ENCODE peak calls at places on chromosomes 2 and 18, in seven cellular contexts. K is IMR-90, F is mesenchymal stem cell, I is H9, B is mesendoderm, P is trophoblast cell, L is H1. Q is an unnamed sample.

GRCh38 chr2:24456610-24457556 is 34.2 kb upstream of the NCOA1 start:
- DNase-seq in K (peak), L (no peak), I (no peak), F (peak), P (peak), B (peak), Q (no peak)

GRCh38 chr2:142175917-142176316 is 45.1 kb upstream of the LRP1B start:
- DNase-seq in F (no peak), P (no peak), B (no peak), L (no peak), K (no peak), I (no peak), Q (no peak)

GRCh38 chr2:86238354-86238753 is 39.1 kb downstream of the MRPL35 start:
- DNase-seq in L (no peak), F (no peak), I (no peak), B (no peak), K (no peak), P (no peak), Q (no peak)

GRCh38 chr2:60957643-60958042 is 59.9 kb upstream of the PEX13 start:
- DNase-seq in F (no peak), I (no peak), P (no peak), L (no peak), B (no peak), K (no peak), Q (no peak)

GRCh38 chr2:138294451-138294850 is 207.1 kb upstream of the SPOPL start:
- DNase-seq in F (no peak), K (no peak), I (no peak), L (no peak), B (no peak), P (no peak), Q (no peak)

GRCh38 chr2:135190799-135191198 is 138.7 kb downstream of the RAB3GAP1 start:
- DNase-seq in F (no peak), L (no peak), I (no peak), K (no peak), P (no peak), B (no peak), Q (no peak)

GRCh38 chr2:160332318-160332717 is 132.2 kb upstream of the ITGB6 start:
- DNase-seq in I (no peak), L (no peak), K (peak), F (peak), B (peak), P (no peak), Q (no peak)

GRCh38 chr18:3935316-3935715 is 485.3 kb downstream of the TGIF1 start:
- DNase-seq in K (peak), B (peak), I (no peak), L (no peak), P (no peak), F (no peak), Q (no peak)

GRCh38 chr2:190679813-190680591 is 31.1 kb downstream of the NAB1 start:
- DNase-seq in L (peak), F (peak), P (peak), I (peak), B (peak), K (peak), Q (no peak)

GRCh38 chr2:149401007-149401406 is 70.6 kb downstream of the LYPD6 start:
- DNase-seq in F (peak), B (peak), K (peak), P (no peak), L (no peak), I (no peak), Q (no peak)

GRCh38 chr2:69291004-69291650 is 95.9 kb downstream of the GFPT1 start:
- DNase-seq in B (no peak), K (peak), P (no peak), F (no peak), I (no peak), L (no peak), Q (no peak)

GRCh38 chr2:33058716-33059451 is 112.1 kb downstream of the LTBP1 start:
- DNase-seq in F (no peak), P (no peak), L (no peak), K (no peak), I (no peak), B (no peak), Q (no peak)

GRCh38 chr2:235234711-235235110 is 259.1 kb upstream of the AGAP1 start:
- DNase-seq in K (peak), F (peak), I (no peak), P (no peak), L (no peak), B (no peak), Q (no peak)

GRCh38 chr2:63081404-63081803 is 30.8 kb downstream of the OTX1 start:
- DNase-seq in I (no peak), K (no peak), F (no peak), B (no peak), P (no peak), L (no peak), Q (no peak)

GRCh38 chr2:77458216-77458615 is 64.0 kb downstream of the LRRTM4 start:
- DNase-seq in K (no peak), I (no peak), L (no peak), F (no peak), P (no peak), B (no peak), Q (no peak)

GRCh38 chr2:143682643-143683042 is 553.4 kb downstream of the ARHGAP15 start:
- DNase-seq in L (no peak), K (no peak), F (no peak), I (no peak), P (no peak), B (peak), Q (no peak)

GRCh38 chr2:174038472-174038871 is 73.3 kb upstream of the SP3 start:
- DNase-seq in F (no peak), P (no peak), L (no peak), I (no peak), B (no peak), K (no peak), Q (no peak)

GRCh38 chr2:181183878-181184553 is 203.6 kb downstream of the UBE2E3 start:
- DNase-seq in P (no peak), F (peak), L (no peak), B (no peak), K (no peak), I (no peak), Q (no peak)

GRCh38 chr18:9704233-9705118 is 3.6 kb upstream of the RAB31 start:
- DNase-seq in B (peak), L (no peak), K (peak), P (no peak), F (no peak), I (no peak), Q (no peak)

GRCh38 chr2:28480403-28481049 is 15.3 kb upstream of the PLB1 start:
- DNase-seq in K (no peak), F (no peak), L (no peak), B (no peak), I (no peak), P (no peak), Q (no peak)

GRCh38 chr2:201696151-201696659 is 2.2 kb downstream of the MPP4 start:
- DNase-seq in F (peak), I (no peak), L (no peak), B (no peak), K (peak), P (no peak), Q (no peak)

GRCh38 chr2:178008636-178009289 is 63.8 kb downstream of the PDE11A start:
- DNase-seq in F (no peak), K (peak), L (no peak), B (no peak), I (no peak), P (no peak), Q (no peak)

GRCh38 chr2:230721712-230722111 is 9.1 kb downstream of the CAB39 start:
- DNase-seq in I (no peak), P (no peak), F (no peak), L (no peak), B (peak), K (no peak), Q (no peak)

GRCh38 chr2:46363535-46364170 is 66.4 kb downstream of the EPAS1 start:
- DNase-seq in P (no peak), B (no peak), L (no peak), K (peak), F (peak), I (no peak), Q (no peak)

GRCh38 chr18:77899972-77900754 is 650.5 kb downstream of the GALR1 start:
- DNase-seq in K (no peak), I (peak), F (peak), L (no peak), B (peak), P (no peak), Q (peak)

GRCh38 chr2:195280024-195280423 is 377.0 kb upstream of the SLC39A10 start:
- DNase-seq in I (no peak), P (no peak), K (no peak), F (no peak), B (no peak), L (no peak), Q (no peak)

GRCh38 chr2:237446333-237446654 is 32.3 kb upstream of the COL6A3 start:
- DNase-seq in I (no peak), B (no peak), P (peak), L (no peak), F (no peak), K (no peak), Q (no peak)

GRCh38 chr2:196409376-196409775 is 230.1 kb upstream of the CCDC150 start:
- DNase-seq in F (no peak), K (no peak), L (no peak), B (no peak), I (no peak), P (no peak), Q (no peak)

GRCh38 chr18:35646449-35646848 is 64.9 kb downstream of the GALNT1 start:
- DNase-seq in K (no peak), P (no peak), B (no peak), I (no peak), F (no peak), L (no peak), Q (no peak)

GRCh38 chr2:118911936-118912335 is 30.1 kb upstream of the MARCO start:
- DNase-seq in B (no peak), I (no peak), P (no peak), L (no peak), F (no peak), K (no peak), Q (no peak)

GRCh38 chr18:657998-658946 is 819 bp downstream of the TYMS start:
- DNase-seq in B (peak), F (peak), P (peak), I (peak), L (peak), K (peak), Q (peak)

GRCh38 chr2:117269574-117269973 is 544.9 kb upstream of the DDX18 start:
- DNase-seq in P (no peak), I (no peak), L (no peak), B (no peak), F (no peak), K (no peak), Q (no peak)

GRCh38 chr2:31205613-31206012 is 11.7 kb downstream of the CAPN14 start:
- DNase-seq in P (no peak), I (no peak), K (no peak), B (no peak), L (no peak), F (no peak), Q (no peak)

DNA sequence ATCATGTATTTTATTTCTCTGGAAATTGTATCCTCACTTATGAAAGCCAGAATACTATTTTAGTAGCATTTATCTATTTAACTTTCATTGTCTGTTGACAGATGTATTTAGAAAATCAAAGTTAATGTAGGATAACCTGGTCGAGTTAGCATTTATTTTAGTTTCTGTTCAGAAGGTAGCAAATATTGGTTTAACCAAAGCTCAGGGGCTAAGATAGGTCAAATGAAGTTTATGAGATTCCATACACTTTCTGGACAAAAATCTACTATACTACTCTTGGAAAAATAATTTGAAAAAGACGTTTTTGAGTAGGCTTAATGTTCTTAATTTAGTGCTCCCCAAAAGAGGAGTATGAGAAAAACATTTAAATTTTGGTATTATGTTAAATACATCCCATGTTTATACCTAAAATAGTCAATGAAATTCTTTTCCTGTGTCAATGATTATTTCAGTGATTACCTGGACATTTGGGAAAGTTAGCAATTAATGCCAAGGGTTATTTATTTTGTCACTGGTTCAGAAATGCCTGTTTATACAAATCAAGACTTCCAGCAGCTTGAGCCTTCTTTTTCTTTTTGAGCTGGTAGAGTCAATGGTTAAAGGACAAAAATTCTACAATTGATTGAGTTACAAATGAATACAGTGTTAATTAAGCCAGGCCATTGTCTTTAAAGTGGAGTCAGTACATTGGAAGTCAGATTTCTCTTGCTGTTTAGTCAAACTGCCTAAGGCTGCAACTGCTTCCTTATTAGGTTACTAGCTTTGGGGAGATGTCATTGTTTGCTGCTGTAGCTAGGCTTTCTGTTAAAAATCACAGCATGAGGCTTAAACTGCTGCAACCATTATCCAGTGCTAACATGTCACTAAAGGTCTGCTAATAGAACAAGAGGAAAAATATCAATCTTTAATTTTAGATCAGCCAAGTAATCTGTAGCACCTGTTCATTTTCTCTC is 182.3 kb downstream of the CAMKMT start:
- DNase-seq in P (no peak), K (no peak), F (no peak), L (peak), B (peak), I (peak), Q (peak)
- H3K23ac ChIP-seq in P (no peak), K (no peak), F (no peak), L (no peak), B (no peak), I (no peak), Q (no peak)

DNA sequence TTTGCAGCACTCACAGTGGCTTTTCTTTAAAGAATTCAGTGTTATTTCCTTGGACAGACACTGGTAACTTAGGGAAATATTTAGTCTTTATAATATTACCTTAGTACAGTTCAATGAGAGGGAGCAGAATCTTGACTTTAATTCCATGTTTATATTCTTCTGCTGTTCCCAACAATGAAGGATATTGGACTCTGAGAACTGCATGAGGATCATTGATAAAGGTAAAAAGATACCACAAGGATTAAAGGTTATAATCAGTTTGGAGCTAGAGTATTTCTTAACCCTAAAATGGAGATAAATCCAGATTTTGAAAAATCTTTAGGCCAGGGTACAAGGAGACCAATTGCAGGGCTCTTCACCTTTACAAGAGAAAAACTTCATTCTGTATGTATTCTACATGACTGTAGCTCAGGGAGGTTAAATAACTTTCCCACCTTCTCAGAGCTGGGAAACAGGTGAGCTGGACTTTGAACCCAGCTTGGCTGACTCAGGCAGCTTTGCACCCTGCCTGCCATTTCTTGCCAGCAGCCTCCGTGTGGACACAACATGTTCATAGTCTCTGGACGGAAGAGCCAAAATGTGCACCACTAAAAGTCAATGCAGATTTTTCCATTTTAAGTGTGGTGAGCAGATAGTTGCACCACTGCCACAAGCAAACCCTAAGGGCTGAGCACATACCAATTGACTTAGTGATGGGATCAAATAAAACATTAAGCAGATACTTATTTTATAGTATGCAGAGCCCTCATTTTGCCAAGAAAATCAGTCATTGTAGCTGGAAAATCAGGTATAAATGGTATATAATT is 26.7 kb downstream of the UPP2 start:
- DNase-seq in I (no peak), L (no peak), P (no peak), K (no peak), B (no peak), F (no peak), Q (no peak)
- H3K23ac ChIP-seq in I (no peak), L (no peak), P (no peak), K (no peak), B (no peak), F (no peak), Q (no peak)

GRCh38 chr2:173037245-173038106 is 38.2 kb upstream of the MAP3K20 start:
- DNase-seq in K (peak), B (no peak), L (no peak), P (no peak), I (no peak), F (no peak), Q (no peak)

GRCh38 chr2:173030541-173031485 is 44.8 kb upstream of the MAP3K20 start:
- DNase-seq in P (no peak), I (no peak), L (no peak), F (no peak), B (no peak), K (no peak), Q (no peak)

GRCh38 chr2:173032032-173032431 is 43.6 kb upstream of the MAP3K20 start:
- DNase-seq in L (no peak), B (no peak), I (no peak), K (no peak), F (no peak), P (no peak), Q (no peak)

GRCh38 chr2:173034143-173034542 is 41.5 kb upstream of the MAP3K20 start:
- DNase-seq in P (no peak), B (no peak), K (no peak), I (no peak), L (no peak), F (no peak), Q (no peak)

GRCh38 chr2:173033080-173033479 is 42.6 kb upstream of the MAP3K20 start:
- DNase-seq in F (no peak), L (no peak), B (no peak), P (no peak), I (no peak), K (peak), Q (no peak)
- H3K23ac ChIP-seq in F (no peak), L (no peak), B (no peak), P (no peak), I (no peak), K (no peak), Q (no peak)

GRCh38 chr18:59945544-59945943 is 45.7 kb downstream of the PMAIP1 start:
- DNase-seq in P (no peak), F (no peak), B (no peak), L (no peak), I (no peak), K (no peak), Q (no peak)
- H3K23ac ChIP-seq in P (no peak), F (no peak), B (no peak), L (no peak), I (no peak), K (no peak), Q (no peak)

GRCh38 chr2:37771600-37772088 is 100.2 kb upstream of the CDC42EP3 start:
- DNase-seq in I (no peak), F (peak), B (no peak), K (peak), P (no peak), L (no peak), Q (no peak)

GRCh38 chr2:37773354-37773753 is 101.9 kb upstream of the CDC42EP3 start:
- DNase-seq in K (no peak), P (no peak), B (no peak), L (no peak), F (no peak), I (no peak), Q (no peak)

GRCh38 chr2:37767051-37767450 is 95.6 kb upstream of the CDC42EP3 start:
- DNase-seq in K (no peak), B (no peak), L (no peak), I (no peak), P (no peak), F (no peak), Q (no peak)

GRCh38 chr2:37768491-37768925 is 97.1 kb upstream of the CDC42EP3 start:
- DNase-seq in K (peak), F (peak), P (no peak), B (peak), I (no peak), L (no peak), Q (no peak)

GRCh38 chr2:37770797-37771196 is 99.4 kb upstream of the CDC42EP3 start:
- DNase-seq in P (no peak), L (no peak), K (peak), I (no peak), F (no peak), B (no peak), Q (no peak)
- H3K23ac ChIP-seq in P (no peak), L (no peak), K (no peak), I (no peak), F (no peak), B (no peak), Q (no peak)

GRCh38 chr2:12605936-12606335 is 110.8 kb upstream of the TRIB2 start:
- DNase-seq in F (no peak), L (no peak), P (no peak), I (no peak), K (peak), B (peak), Q (no peak)
- H3K23ac ChIP-seq in F (no peak), L (no peak), P (no peak), I (no peak), K (no peak), B (no peak), Q (no peak)

GRCh38 chr2:144703852-144704324 is 184.0 kb upstream of the ZEB2 start:
- DNase-seq in F (peak), B (peak), I (no peak), P (peak), K (peak), L (no peak), Q (no peak)

GRCh38 chr2:144702051-144702450 is 182.1 kb upstream of the ZEB2 start:
- DNase-seq in F (no peak), L (no peak), P (no peak), B (no peak), I (no peak), K (no peak), Q (no peak)

GRCh38 chr2:144705328-144706245 is 185.7 kb upstream of the ZEB2 start:
- DNase-seq in P (no peak), L (no peak), I (no peak), K (peak), F (peak), B (no peak), Q (no peak)

GRCh38 chr2:144704696-144705095 is 184.8 kb upstream of the ZEB2 start:
- DNase-seq in P (no peak), F (no peak), B (no peak), L (no peak), I (no peak), K (no peak), Q (no peak)

DNA sequence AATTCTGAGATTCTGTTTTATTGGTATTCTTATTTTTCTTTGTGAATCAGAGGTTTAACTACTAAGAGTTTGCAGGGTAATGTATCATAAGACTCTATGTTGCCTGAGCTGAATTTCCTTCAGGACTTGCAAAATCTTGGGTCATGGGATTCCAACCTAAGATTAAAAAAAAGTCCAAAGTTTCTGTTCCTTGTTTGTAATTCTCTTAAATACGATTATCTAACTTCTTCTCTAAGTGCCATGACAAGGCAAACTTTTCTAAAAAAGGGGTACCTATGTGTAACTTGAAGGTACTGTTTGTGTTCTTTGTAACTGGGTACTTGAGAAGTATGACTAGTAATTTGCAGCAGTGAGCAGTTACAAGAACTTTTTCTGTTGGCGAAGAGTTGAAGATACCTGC is 181.3 kb upstream of the ZEB2 start:
- DNase-seq in K (no peak), B (no peak), L (no peak), I (no peak), P (no peak), F (no peak), Q (no peak)
- H3K23ac ChIP-seq in K (no peak), B (no peak), L (no peak), I (no peak), P (no peak), F (no peak), Q (no peak)

Q was measured in neuronal stem cell.